ENCODE peak calls at places on chromosome 18, in five cellular contexts. N is suprapubic skin; E is CD8-positive, alpha-beta T cell; Z is Peyer's patch; A is CD8-positive, alpha-beta memory T cell. Y is an unnamed sample.

GRCh38 chr18:57542126-57542525 is 44.4 kb downstream of the FECH start:
- DNase-seq in N (no peak), E (no peak), Z (no peak), A (no peak), Y (no peak)

GRCh38 chr18:49048361-49048760 is 97.6 kb upstream of the SMAD7 start:
- DNase-seq in N (no peak), E (no peak), Z (no peak), A (no peak), Y (no peak)

GRCh38 chr18:66646622-66647021 is 42.7 kb upstream of the CDH19 start:
- DNase-seq in N (no peak), E (no peak), Z (no peak), A (no peak), Y (no peak)

GRCh38 chr18:12403601-12404506 is 3.9 kb upstream of the PRELID3A start:
- DNase-seq in N (no peak), E (no peak), Z (no peak), A (no peak), Y (no peak)

GRCh38 chr18:40738321-40738880 is 1216.6 kb upstream of the PIK3C3 start:
- DNase-seq in N (no peak), E (no peak), Z (no peak), A (no peak), Y (no peak)

GRCh38 chr18:2240311-2240705 is 331.0 kb downstream of the METTL4 start:
- DNase-seq in N (no peak), E (no peak), Z (no peak), A (no peak), Y (no peak)

GRCh38 chr18:44716697-44717163 is 36.0 kb downstream of the SETBP1 start:
- DNase-seq in N (no peak), E (no peak), Z (no peak), A (no peak), Y (no peak)

GRCh38 chr18:3075491-3075890 is 62.5 kb upstream of the LPIN2 start:
- DNase-seq in N (no peak), E (no peak), Z (no peak), A (no peak), Y (no peak)

GRCh38 chr18:73407506-73407905 is 539.7 kb upstream of the NETO1 start:
- DNase-seq in N (no peak), E (no peak), Z (no peak), A (no peak), Y (no peak)

GRCh38 chr18:34789768-34790344 is 79.8 kb downstream of the DTNA start:
- DNase-seq in N (no peak), E (no peak), Z (no peak), A (no peak), Y (no peak)

GRCh38 chr18:50008306-50008705 is 186.6 kb downstream of the MYO5B start:
- DNase-seq in N (no peak), E (no peak), Z (no peak), A (no peak), Y (no peak)

GRCh38 chr18:28411806-28412205 is 234.9 kb upstream of the CDH2 start:
- DNase-seq in N (no peak), E (no peak), Z (no peak), A (no peak), Y (no peak)

GRCh38 chr18:77366725-77367641 is 117.3 kb downstream of the GALR1 start:
- DNase-seq in N (no peak), E (no peak), Z (no peak), A (no peak), Y (no peak)

GRCh38 chr18:44392933-44393332 is 287.8 kb upstream of the SETBP1 start:
- DNase-seq in N (no peak), E (no peak), Z (no peak), A (no peak), Y (no peak)

GRCh38 chr18:22250591-22250996 is 81.2 kb downstream of the GATA6 start:
- DNase-seq in N (no peak), E (no peak), Z (no peak), A (no peak), Y (no peak)

GRCh38 chr18:58338961-58339722 is 289.7 kb downstream of the ALPK2 start:
- DNase-seq in N (no peak), E (no peak), Z (no peak), A (no peak), Y (no peak)

GRCh38 chr18:55688066-55688465 is 100.1 kb upstream of the TCF4 start:
- DNase-seq in N (no peak), E (no peak), Z (no peak), A (no peak), Y (no peak)

GRCh38 chr18:56175309-56175708 is 463.1 kb downstream of the TXNL1 start:
- DNase-seq in N (no peak), E (no peak), Z (no peak), A (no peak), Y (no peak)

GRCh38 chr18:22194151-22194598 is 24.8 kb downstream of the GATA6 start:
- DNase-seq in N (peak; percentile 48), E (no peak), Z (peak; percentile 85), A (no peak), Y (no peak)

GRCh38 chr18:21243041-21243431 is 1.0 kb downstream of the GREB1L start:
- DNase-seq in N (no peak), E (no peak), Z (no peak), A (no peak), Y (no peak)

GRCh38 chr18:2554671-2555070 is 16.6 kb downstream of the METTL4 start:
- DNase-seq in N (no peak), E (no peak), Z (no peak), A (no peak), Y (no peak)

GRCh38 chr18:11661430-11661829 is 27.6 kb upstream of the GNAL start:
- DNase-seq in N (no peak), E (no peak), Z (no peak), A (no peak), Y (no peak)

GRCh38 chr18:75502286-75502685 is 74.8 kb upstream of the SMIM21 start:
- DNase-seq in N (no peak), E (no peak), Z (no peak), A (no peak), Y (no peak)

DNA sequence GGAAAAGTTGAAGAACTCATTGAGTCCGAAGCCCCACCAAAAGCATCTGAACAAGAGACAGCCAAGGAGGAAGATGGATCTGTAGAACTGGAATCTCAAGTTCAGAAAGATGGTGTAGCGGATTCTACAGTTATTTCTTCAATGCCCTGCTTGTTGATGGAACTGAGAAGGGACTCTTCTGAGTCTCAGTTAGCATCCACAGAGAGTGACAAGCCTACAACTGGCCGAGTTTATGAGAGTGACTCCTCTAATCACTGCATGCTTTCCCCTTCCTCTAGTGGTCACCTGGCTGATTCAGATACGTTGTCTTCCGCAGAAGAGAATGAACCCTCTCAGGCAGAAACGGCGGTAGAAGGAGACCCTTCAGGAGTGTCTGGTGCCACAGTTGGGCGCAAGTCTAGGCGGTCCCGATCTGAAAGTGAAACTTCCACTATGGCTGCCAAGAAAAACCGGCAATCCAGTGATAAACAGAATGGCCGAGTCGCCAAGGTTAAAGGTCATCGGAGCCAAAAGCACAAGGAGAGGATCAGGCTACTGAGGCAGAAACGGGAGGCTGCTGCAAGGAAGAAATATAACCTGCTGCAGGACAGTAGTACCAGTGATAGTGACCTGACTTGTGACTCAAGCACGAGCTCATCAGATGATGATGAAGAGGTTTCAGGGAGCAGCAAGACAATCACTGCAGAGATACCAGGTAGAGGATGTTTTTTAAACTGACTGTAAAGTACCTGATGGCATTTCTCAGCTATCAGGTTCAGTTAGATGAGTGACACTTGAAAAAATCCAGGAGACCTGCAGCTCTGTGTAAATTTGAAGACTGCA is 111.9 kb downstream of the HAUS1 start:
- DNase-seq in N (no peak), E (no peak), Z (no peak), A (no peak), Y (no peak)
- H3K27ac ChIP-seq in N (no peak overlapping the region), E (no peak overlapping the region), Z (no peak overlapping the region), A (no peak overlapping the region), Y (no peak overlapping the region)

GRCh38 chr18:69838620-69839411 is 108.9 kb downstream of the CD226 start:
- DNase-seq in N (no peak), E (no peak), Z (no peak), A (no peak), Y (no peak)
- H3K27ac ChIP-seq in N (no peak overlapping the region), E (no peak overlapping the region), Z (no peak overlapping the region), A (no peak overlapping the region), Y (no peak overlapping the region)

GRCh38 chr18:65259403-65259802 is 491.4 kb upstream of the CDH7 start:
- DNase-seq in N (no peak), E (no peak), Z (no peak), A (no peak), Y (no peak)

GRCh38 chr18:65255417-65255816 is 495.4 kb upstream of the CDH7 start:
- DNase-seq in N (no peak), E (no peak), Z (no peak), A (no peak), Y (no peak)

GRCh38 chr18:65257157-65257556 is 493.7 kb upstream of the CDH7 start:
- DNase-seq in N (no peak), E (no peak), Z (no peak), A (no peak), Y (no peak)

GRCh38 chr18:65260030-65260429 is 490.8 kb upstream of the CDH7 start:
- DNase-seq in N (no peak), E (no peak), Z (no peak), A (no peak), Y (no peak)
- H3K27ac ChIP-seq in N (no peak overlapping the region), E (no peak overlapping the region), Z (no peak overlapping the region), A (no peak overlapping the region), Y (no peak overlapping the region)

GRCh38 chr18:9595197-9595596 is 19.2 kb downstream of the PPP4R1 start:
- DNase-seq in N (no peak), E (no peak), Z (no peak), A (no peak), Y (no peak)
- H3K27ac ChIP-seq in N (peak overlapping the region; percentile 11), E (no peak overlapping the region), Z (no peak overlapping the region), A (no peak overlapping the region), Y (peak overlapping the region; percentile 71)

Y was measured in RWPE2.